ENCODE peak calls at places on chromosome 2, in seven cellular contexts. Y, D, V, M, E, R and Z are unnamed samples.

GRCh38 chr2:101844055-101844635 is 146.6 kb downstream of the MAP4K4 start:
- DNase-seq in M (no peak), Y (no peak), E (peak), V (no peak), R (no peak), D (no peak), Z (no peak)

GRCh38 chr2:98697651-98698337 is 33.1 kb downstream of the MGAT4A start:
- DNase-seq in Y (no peak), R (no peak), M (no peak), E (no peak), V (no peak), D (no peak), Z (no peak)

GRCh38 chr2:186544255-186544675 is 45.6 kb upstream of the ITGAV start:
- DNase-seq in M (no peak), V (no peak), E (peak), R (peak), Y (no peak), D (no peak), Z (no peak)

GRCh38 chr2:46230115-46230571 is 67.1 kb upstream of the EPAS1 start:
- DNase-seq in M (no peak), V (no peak), Y (peak), D (peak), R (no peak), E (no peak), Z (no peak)

GRCh38 chr2:218897394-218898108 is 16.9 kb downstream of the WNT10A start:
- DNase-seq in E (no peak), R (no peak), Y (no peak), D (no peak), V (no peak), M (no peak), Z (peak)

GRCh38 chr2:168915433-168916328 is 14.6 kb downstream of the G6PC2 start:
- DNase-seq in E (no peak), D (no peak), R (no peak), M (no peak), Y (no peak), V (no peak), Z (no peak)

GRCh38 chr2:132977812-132978529 is 308.0 kb upstream of the LYPD1 start:
- DNase-seq in M (no peak), Y (no peak), V (no peak), R (peak), D (no peak), E (peak), Z (no peak)

GRCh38 chr2:59713577-59713976 is 839.9 kb downstream of the BCL11A start:
- DNase-seq in M (no peak), D (no peak), E (no peak), Y (no peak), R (no peak), V (no peak), Z (no peak)

GRCh38 chr2:122523143-122523542 is 767.7 kb downstream of the TSN start:
- DNase-seq in E (no peak), Y (no peak), V (no peak), M (no peak), D (no peak), R (no peak), Z (no peak)

GRCh38 chr2:223306371-223306770 is 254.4 kb downstream of the KCNE4 start:
- DNase-seq in M (no peak), Y (peak), E (peak), D (no peak), V (no peak), R (no peak), Z (no peak)

GRCh38 chr2:44953686-44953976 is 12.1 kb downstream of the SIX3 start:
- DNase-seq in Y (no peak), R (no peak), E (no peak), M (no peak), D (no peak), V (no peak), Z (no peak)

GRCh38 chr2:202171246-202171833 is 67.1 kb downstream of the SUMO1 start:
- DNase-seq in Y (peak), R (no peak), D (no peak), V (no peak), M (peak), E (no peak), Z (peak)

GRCh38 chr2:37506407-37507068 is 162.1 kb downstream of the QPCT start:
- DNase-seq in D (no peak), R (no peak), V (no peak), Y (no peak), M (no peak), E (peak), Z (no peak)

GRCh38 chr2:61255580-61256437 is 93.8 kb downstream of the C2orf74 start:
- DNase-seq in M (no peak), V (no peak), R (peak), E (peak), Y (peak), D (no peak), Z (no peak)

GRCh38 chr2:27727257-27727656 is 44.3 kb upstream of the MRPL33 start:
- DNase-seq in E (peak), R (no peak), V (peak), M (no peak), D (no peak), Y (peak), Z (no peak)

GRCh38 chr2:2007551-2008501 is 263.5 kb upstream of the PXDN start:
- DNase-seq in E (no peak), M (no peak), V (no peak), Y (no peak), R (no peak), D (no peak), Z (no peak)

GRCh38 chr2:239897596-239898235 is 127.4 kb downstream of the NDUFA10 start:
- DNase-seq in Y (no peak), M (no peak), D (no peak), E (no peak), R (no peak), V (no peak), Z (no peak)

GRCh38 chr2:37558622-37559021 is 112.8 kb downstream of the CDC42EP3 start:
- DNase-seq in Y (peak), E (no peak), R (no peak), D (no peak), V (no peak), M (no peak), Z (no peak)

GRCh38 chr2:31580321-31581117 is at the start of gene SRD5A2:
- DNase-seq in M (no peak), D (no peak), R (no peak), E (no peak), Y (no peak), V (no peak), Z (no peak)

GRCh38 chr2:205702576-205702975 is 20.3 kb downstream of the NRP2 start:
- DNase-seq in D (no peak), M (no peak), Y (no peak), V (no peak), E (no peak), R (no peak), Z (no peak)

GRCh38 chr2:233418761-233419625 is 64.7 kb downstream of the DGKD start:
- DNase-seq in M (no peak), Y (no peak), V (no peak), R (no peak), D (no peak), E (peak), Z (no peak)

GRCh38 chr2:180890781-180891180 is 89.6 kb upstream of the UBE2E3 start:
- DNase-seq in M (no peak), D (no peak), E (peak), V (no peak), Y (no peak), R (peak), Z (no peak)

GRCh38 chr2:60461421-60462108 is 91.9 kb downstream of the BCL11A start:
- DNase-seq in R (no peak), Y (no peak), E (no peak), D (no peak), M (no peak), V (no peak), Z (no peak)

GRCh38 chr2:231708773-231709635 is 679 bp downstream of the PTMA start:
- DNase-seq in R (no peak), V (peak), M (peak), D (peak), Y (peak), E (peak), Z (no peak)